ENCODE peak calls at places on chromosomes 13 and 19, in eight cellular contexts. F, X, Z, U, V, Q, M and D are unnamed samples.

GRCh38 chr19:35211545-35212230 is 16.9 kb downstream of the FAM187B start:
- DNase-seq in F (no peak), X (no peak), Z (no peak), U (no peak), V (no peak), Q (no peak), M (no peak), D (no peak)

GRCh38 chr19:17754634-17755532 is 3.6 kb downstream of the FCHO1 start:
- DNase-seq in F (no peak), X (no peak), Z (no peak), U (no peak), V (no peak), Q (no peak), M (no peak), D (no peak)

GRCh38 chr19:30320466-30320865 is 51.7 kb upstream of the ZNF536 start:
- DNase-seq in F (no peak), X (no peak), Z (no peak), U (no peak), V (no peak), Q (no peak), M (no peak), D (no peak)

GRCh38 chr13:60018536-60018935 is 145.2 kb downstream of the DIAPH3 start:
- DNase-seq in F (no peak), X (no peak), Z (no peak), U (no peak), V (no peak), Q (no peak), M (no peak), D (no peak)

GRCh38 chr19:38734426-38735256 is 9.6 kb downstream of the CAPN12 start:
- DNase-seq in F (no peak), X (no peak), Z (no peak), U (peak; percentile 81), V (no peak), Q (no peak), M (no peak), D (peak; percentile 39)

GRCh38 chr19:38736036-38736412 is 8.2 kb downstream of the CAPN12 start:
- DNase-seq in F (no peak), X (peak; percentile 32), Z (no peak), U (peak; percentile 87), V (no peak), Q (no peak), M (peak; percentile 58), D (peak; percentile 68)

GRCh38 chr13:19984430-19985218 is 26.1 kb downstream of the ZMYM2 start:
- DNase-seq in F (peak; percentile 35), X (no peak), Z (no peak), U (no peak), V (peak; percentile 22), Q (no peak), M (peak; percentile 84), D (no peak)

GRCh38 chr19:55913643-55914268 is 18.4 kb downstream of the NLRP13 start:
- DNase-seq in F (no peak), X (no peak), Z (no peak), U (no peak), V (no peak), Q (no peak), M (no peak), D (no peak)

GRCh38 chr13:77139311-77139710 is 112.4 kb upstream of the FBXL3 start:
- DNase-seq in F (no peak), X (no peak), Z (no peak), U (no peak), V (no peak), Q (no peak), M (no peak), D (no peak)

GRCh38 chr13:73633817-73634449 is 500.3 kb downstream of the KLF12 start:
- DNase-seq in F (no peak), X (no peak), Z (no peak), U (no peak), V (no peak), Q (no peak), M (peak; percentile 34), D (peak; percentile 48)

GRCh38 chr19:15971217-15971616 is 22.4 kb downstream of the OR10H4 start:
- DNase-seq in F (no peak), X (no peak), Z (no peak), U (no peak), V (no peak), Q (no peak), M (no peak), D (no peak)

GRCh38 chr13:26459276-26460131 is 98.0 kb upstream of the WASF3 start:
- DNase-seq in F (no peak), X (no peak), Z (no peak), U (no peak), V (no peak), Q (no peak), M (no peak), D (no peak)

GRCh38 chr19:48896191-48896720 is 2.3 kb downstream of the TULP2 start:
- DNase-seq in F (no peak), X (no peak), Z (no peak), U (peak; percentile 90), V (no peak), Q (no peak), M (peak; percentile 93), D (peak; percentile 94)

GRCh38 chr13:94268661-94269060 is 210.8 kb downstream of the DCT start:
- DNase-seq in F (peak; percentile 33), X (no peak), Z (no peak), U (no peak), V (no peak), Q (no peak), M (no peak), D (no peak)

GRCh38 chr13:42735011-42735410 is 46.4 kb upstream of the FAM216B start:
- DNase-seq in F (no peak), X (no peak), Z (no peak), U (no peak), V (no peak), Q (no peak), M (no peak), D (no peak)

GRCh38 chr19:17220207-17220758 is 5.1 kb downstream of the USE1 start:
- DNase-seq in F (peak; percentile 63), X (no peak), Z (no peak), U (peak; percentile 88), V (no peak), Q (no peak), M (no peak), D (no peak)